ENCODE peak calls at places on chromosomes 4 and X, in nine cellular contexts. Q, J, Z, B, M, S, P, D and V are unnamed samples.

GRCh38 chr4:1092026-1092982 is 21.1 kb downstream of the RNF212 start:
- DNase-seq in D (no peak), Q (no peak), S (no peak), J (no peak), P (no peak), Z (no peak), M (no peak), B (no peak), V (no peak)

GRCh38 chr4:62159306-62159705 is 959.2 kb downstream of the ADGRL3 start:
- DNase-seq in P (no peak), J (no peak), D (no peak), Q (no peak), B (no peak), Z (no peak), S (no peak), M (no peak), V (no peak)

GRCh38 chr4:244471-244870 is 60.8 kb downstream of the ZNF732 start:
- DNase-seq in Z (peak), Q (peak), J (peak), B (peak), D (no peak), S (no peak), P (no peak), M (peak), V (peak)

GRCh38 chr4:52657630-52658501 is 1.2 kb downstream of the USP46 start:
- DNase-seq in S (peak), D (peak), B (peak), M (peak), P (peak), Z (no peak), Q (peak), J (no peak), V (no peak)

GRCh38 chr4:53928825-53929224 is 135.6 kb downstream of the CHIC2 start:
- DNase-seq in J (no peak), D (no peak), M (peak), B (no peak), Z (no peak), P (peak), Q (no peak), S (no peak), V (no peak)

GRCh38 chr4:188158336-188158735 is 19.1 kb downstream of the TRIML1 start:
- DNase-seq in B (no peak), D (no peak), Q (no peak), M (no peak), S (no peak), J (no peak), P (no peak), Z (no peak), V (no peak)

GRCh38 chr4:16627999-16628398 is 270.4 kb downstream of the LDB2 start:
- DNase-seq in B (peak), D (no peak), Z (no peak), J (no peak), M (peak), Q (no peak), P (peak), S (no peak), V (no peak)

GRCh38 chr4:40046311-40046980 is 10.2 kb upstream of the N4BP2 start:
- DNase-seq in J (no peak), Q (peak), M (peak), P (peak), B (peak), D (no peak), Z (peak), S (no peak), V (peak)

GRCh38 chr4:76265631-76266218 is 14.2 kb downstream of the FAM47E start:
- DNase-seq in S (no peak), Z (no peak), Q (no peak), B (no peak), P (no peak), M (no peak), J (no peak), D (no peak), V (no peak)

GRCh38 chrX:69314436-69315348 is 149.4 kb upstream of the PJA1 start:
- DNase-seq in Q (no peak), P (no peak), D (peak), Z (no peak), S (no peak), J (no peak), B (no peak), M (no peak), V (no peak)

DNA sequence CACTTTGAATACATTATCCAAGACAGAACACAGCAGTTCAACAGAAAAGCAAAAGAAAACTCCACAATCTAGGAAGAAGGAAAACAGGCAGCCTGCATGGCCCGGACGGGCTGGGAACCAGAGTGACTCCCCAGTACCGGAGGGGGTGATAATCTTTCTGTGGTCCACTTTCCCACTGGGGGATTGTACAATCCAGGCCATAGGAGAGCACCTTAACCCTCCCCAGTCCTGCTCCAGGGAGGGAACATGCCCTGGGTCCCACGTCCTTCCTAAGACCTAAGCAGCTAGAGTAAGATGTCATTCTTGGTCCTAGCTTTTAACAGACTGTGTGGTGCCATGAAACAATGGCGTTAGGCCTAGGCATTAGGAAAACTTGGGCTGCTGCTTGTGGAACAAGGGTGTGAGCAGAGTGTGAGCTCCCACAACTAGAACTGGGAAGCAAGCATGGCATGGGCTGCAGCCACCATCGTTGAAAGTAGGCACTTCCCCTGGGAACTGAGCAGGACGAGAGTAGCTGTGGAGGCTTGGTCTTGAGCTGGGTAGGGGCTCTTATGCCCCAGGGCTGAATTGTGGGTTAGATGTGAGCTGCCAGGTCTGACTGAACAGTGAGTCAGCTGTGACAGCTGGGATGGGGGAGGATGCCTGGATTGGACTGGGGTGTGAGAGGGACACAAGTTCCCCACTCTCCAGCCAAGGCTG is 42.4 kb downstream of the NAT8L start:
- DNase-seq in D (no peak), B (peak), S (no peak), J (no peak), M (no peak), Z (no peak), P (no peak), Q (no peak), V (no peak)
- TF ChIP-seq CTCF in D (no peak), B (no peak), S (no peak), J (no peak), M (no peak), Z (no peak), P (no peak), Q (no peak), V (no peak)

GRCh38 chr4:4384837-4385236 is 2.1 kb upstream of the NSG1 start:
- DNase-seq in J (no peak), B (peak), M (peak), P (no peak), Q (no peak), D (peak), Z (no peak), S (no peak), V (no peak)
- TF ChIP-seq CTCF in J (no peak), B (peak), M (peak), P (peak), Q (no peak), D (peak), Z (peak), S (no peak), V (no peak)

GRCh38 chr4:44738615-44739014 is 12.3 kb upstream of the GNPDA2 start:
- DNase-seq in J (no peak), Z (peak), M (peak), Q (peak), D (no peak), S (no peak), P (no peak), B (peak), V (no peak)
- TF ChIP-seq CTCF in J (no peak), Z (no peak), M (peak), Q (no peak), D (peak), S (no peak), P (peak), B (peak), V (no peak)

GRCh38 chr4:138030375-138030774 is 211.8 kb downstream of the SLC7A11 start:
- DNase-seq in Z (no peak), B (no peak), Q (no peak), P (no peak), D (no peak), J (no peak), M (no peak), S (no peak), V (no peak)

GRCh38 chr4:138034871-138035270 is 207.3 kb downstream of the SLC7A11 start:
- DNase-seq in B (peak), S (no peak), P (no peak), M (peak), Z (no peak), J (no peak), Q (no peak), D (no peak), V (no peak)

DNA sequence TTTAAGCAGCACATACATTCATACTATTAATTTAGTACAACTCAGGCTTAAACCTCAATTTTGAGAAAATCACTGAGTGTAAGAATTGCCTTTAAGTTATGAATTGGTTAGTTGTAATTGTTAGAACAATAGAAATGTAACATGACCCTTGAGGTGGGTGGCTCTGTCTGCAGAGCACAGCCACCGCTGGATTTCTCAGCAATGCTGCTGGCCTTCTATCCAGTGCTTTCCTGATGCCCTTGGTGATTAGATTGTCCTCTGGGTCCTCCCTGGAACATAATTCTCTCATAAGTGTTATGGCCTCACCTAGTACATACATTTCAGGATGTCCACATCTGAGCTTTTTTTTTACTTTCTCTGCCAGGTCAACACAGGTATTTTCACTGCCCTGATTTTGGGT is 213.2 kb downstream of the SLC7A11 start:
- DNase-seq in D (no peak), B (no peak), Z (no peak), P (no peak), J (no peak), Q (no peak), S (no peak), M (no peak), V (no peak)
- TF ChIP-seq CTCF in D (no peak), B (no peak), Z (no peak), P (no peak), J (no peak), Q (no peak), S (no peak), M (no peak), V (no peak)